ENCODE peak calls at places on chromosomes 11 and 22, in six cellular contexts. One of them, this sample, is unnamed.

GRCh38 chr11:130206141-130206540 is 46.6 kb downstream of the ST14 start:
- DNase-seq in NCI-H524: no peak
- DNase-seq in T-helper 1 cell: no peak
- DNase-seq in skeletal muscle cell: no peak
- DNase-seq in activated T-helper 9 cell treated with anti-CD3 and anti-CD28 coated beads, Interleukin-2, amount 50 U/mL, for 16 hours: no peak
- DNase-seq in NCI-H2107: no peak
- DNase-seq in this sample: no peak

GRCh38 chr11:26087095-26087935 is 244.6 kb upstream of the ANO3 start:
- DNase-seq in T-helper 1 cell: no peak
- DNase-seq in NCI-H524: no peak
- DNase-seq in NCI-H2107: no peak
- DNase-seq in skeletal muscle cell: no peak
- DNase-seq in activated T-helper 9 cell treated with anti-CD3 and anti-CD28 coated beads, Interleukin-2, amount 50 U/mL, for 16 hours: no peak
- DNase-seq in this sample: no peak

GRCh38 chr11:110337570-110338193 is 41.3 kb upstream of the RDX start:
- DNase-seq in skeletal muscle cell: no peak
- DNase-seq in NCI-H524: no peak
- DNase-seq in T-helper 1 cell: no peak
- DNase-seq in NCI-H2107: no peak
- DNase-seq in activated T-helper 9 cell treated with anti-CD3 and anti-CD28 coated beads, Interleukin-2, amount 50 U/mL, for 16 hours: peak
- DNase-seq in this sample: no peak

GRCh38 chr22:20567993-20568417 is 60.6 kb downstream of the MED15 start:
- DNase-seq in activated T-helper 9 cell treated with anti-CD3 and anti-CD28 coated beads, Interleukin-2, amount 50 U/mL, for 16 hours: no peak
- DNase-seq in skeletal muscle cell: no peak
- DNase-seq in NCI-H524: no peak
- DNase-seq in NCI-H2107: no peak
- DNase-seq in T-helper 1 cell: no peak
- DNase-seq in this sample: no peak

GRCh38 chr22:23207786-23208325 is 27.5 kb downstream of the BCR start:
- DNase-seq in NCI-H2107: peak
- DNase-seq in skeletal muscle cell: no peak
- DNase-seq in NCI-H524: no peak
- DNase-seq in activated T-helper 9 cell treated with anti-CD3 and anti-CD28 coated beads, Interleukin-2, amount 50 U/mL, for 16 hours: no peak
- DNase-seq in T-helper 1 cell: no peak
- DNase-seq in this sample: no peak

GRCh38 chr11:113363406-113363805 is 24.2 kb upstream of the ANKK1 start:
- DNase-seq in T-helper 1 cell: no peak
- DNase-seq in NCI-H524: no peak
- DNase-seq in NCI-H2107: no peak
- DNase-seq in skeletal muscle cell: no peak
- DNase-seq in activated T-helper 9 cell treated with anti-CD3 and anti-CD28 coated beads, Interleukin-2, amount 50 U/mL, for 16 hours: no peak
- DNase-seq in this sample: no peak

GRCh38 chr22:46675938-46676337 is 55.8 kb downstream of the GRAMD4 start:
- DNase-seq in skeletal muscle cell: no peak
- DNase-seq in T-helper 1 cell: no peak
- DNase-seq in NCI-H524: no peak
- DNase-seq in NCI-H2107: no peak
- DNase-seq in activated T-helper 9 cell treated with anti-CD3 and anti-CD28 coated beads, Interleukin-2, amount 50 U/mL, for 16 hours: no peak
- DNase-seq in this sample: no peak

GRCh38 chr11:26717761-26718160 is 4.1 kb downstream of the SLC5A12 start:
- DNase-seq in skeletal muscle cell: no peak
- DNase-seq in T-helper 1 cell: no peak
- DNase-seq in NCI-H524: no peak
- DNase-seq in activated T-helper 9 cell treated with anti-CD3 and anti-CD28 coated beads, Interleukin-2, amount 50 U/mL, for 16 hours: no peak
- DNase-seq in NCI-H2107: no peak
- DNase-seq in this sample: no peak

GRCh38 chr11:57624864-57625263 is 24.8 kb downstream of the YPEL4 start:
- DNase-seq in skeletal muscle cell: no peak
- DNase-seq in NCI-H524: no peak
- DNase-seq in T-helper 1 cell: no peak
- DNase-seq in NCI-H2107: no peak
- DNase-seq in activated T-helper 9 cell treated with anti-CD3 and anti-CD28 coated beads, Interleukin-2, amount 50 U/mL, for 16 hours: no peak
- DNase-seq in this sample: no peak

GRCh38 chr11:116459233-116459632 is 313.6 kb downstream of the BUD13 start:
- DNase-seq in skeletal muscle cell: no peak
- DNase-seq in T-helper 1 cell: no peak
- DNase-seq in NCI-H2107: no peak
- DNase-seq in NCI-H524: peak
- DNase-seq in activated T-helper 9 cell treated with anti-CD3 and anti-CD28 coated beads, Interleukin-2, amount 50 U/mL, for 16 hours: no peak
- DNase-seq in this sample: no peak

GRCh38 chr11:6443269-6444003 is 2.6 kb upstream of the HPX start:
- DNase-seq in NCI-H2107: peak
- DNase-seq in skeletal muscle cell: peak
- DNase-seq in NCI-H524: peak
- DNase-seq in T-helper 1 cell: peak
- DNase-seq in activated T-helper 9 cell treated with anti-CD3 and anti-CD28 coated beads, Interleukin-2, amount 50 U/mL, for 16 hours: peak
- DNase-seq in this sample: peak

GRCh38 chr22:35638408-35638807 is 9.8 kb upstream of the APOL6 start:
- DNase-seq in T-helper 1 cell: no peak
- DNase-seq in activated T-helper 9 cell treated with anti-CD3 and anti-CD28 coated beads, Interleukin-2, amount 50 U/mL, for 16 hours: no peak
- DNase-seq in NCI-H2107: no peak
- DNase-seq in skeletal muscle cell: no peak
- DNase-seq in NCI-H524: no peak
- DNase-seq in this sample: no peak

GRCh38 chr11:31796523-31797226 is 14.4 kb downstream of the PAX6 start:
- DNase-seq in activated T-helper 9 cell treated with anti-CD3 and anti-CD28 coated beads, Interleukin-2, amount 50 U/mL, for 16 hours: no peak
- DNase-seq in NCI-H2107: no peak
- DNase-seq in NCI-H524: no peak
- DNase-seq in skeletal muscle cell: no peak
- DNase-seq in T-helper 1 cell: no peak
- DNase-seq in this sample: no peak

GRCh38 chr22:29208879-29209623 is 3.4 kb downstream of the EMID1 start:
- DNase-seq in NCI-H524: no peak
- DNase-seq in T-helper 1 cell: no peak
- DNase-seq in skeletal muscle cell: no peak
- DNase-seq in NCI-H2107: no peak
- DNase-seq in activated T-helper 9 cell treated with anti-CD3 and anti-CD28 coated beads, Interleukin-2, amount 50 U/mL, for 16 hours: no peak
- DNase-seq in this sample: no peak

GRCh38 chr11:1298695-1299492 is 10.5 kb downstream of the TOLLIP start:
- DNase-seq in T-helper 1 cell: no peak
- DNase-seq in NCI-H2107: peak
- DNase-seq in skeletal muscle cell: peak
- DNase-seq in activated T-helper 9 cell treated with anti-CD3 and anti-CD28 coated beads, Interleukin-2, amount 50 U/mL, for 16 hours: no peak
- DNase-seq in NCI-H524: no peak
- DNase-seq in this sample: no peak

GRCh38 chr22:45678961-45679912 is 7.6 kb downstream of the ATXN10 start:
- DNase-seq in NCI-H2107: no peak
- DNase-seq in T-helper 1 cell: no peak
- DNase-seq in NCI-H524: no peak
- DNase-seq in skeletal muscle cell: no peak
- DNase-seq in activated T-helper 9 cell treated with anti-CD3 and anti-CD28 coated beads, Interleukin-2, amount 50 U/mL, for 16 hours: no peak
- DNase-seq in this sample: no peak

GRCh38 chr11:18721576-18722292 is 4.3 kb downstream of the IGSF22 start:
- DNase-seq in T-helper 1 cell: no peak
- DNase-seq in NCI-H2107: no peak
- DNase-seq in skeletal muscle cell: no peak
- DNase-seq in activated T-helper 9 cell treated with anti-CD3 and anti-CD28 coated beads, Interleukin-2, amount 50 U/mL, for 16 hours: peak
- DNase-seq in NCI-H524: no peak
- DNase-seq in this sample: peak

GRCh38 chr22:39249081-39249704 is 4.4 kb upstream of the PDGFB start:
- DNase-seq in NCI-H2107: no peak
- DNase-seq in T-helper 1 cell: no peak
- DNase-seq in skeletal muscle cell: no peak
- DNase-seq in activated T-helper 9 cell treated with anti-CD3 and anti-CD28 coated beads, Interleukin-2, amount 50 U/mL, for 16 hours: no peak
- DNase-seq in NCI-H524: no peak
- DNase-seq in this sample: no peak

GRCh38 chr22:49871482-49871881 is 17.8 kb downstream of the ZBED4 start:
- DNase-seq in T-helper 1 cell: no peak
- DNase-seq in NCI-H2107: no peak
- DNase-seq in activated T-helper 9 cell treated with anti-CD3 and anti-CD28 coated beads, Interleukin-2, amount 50 U/mL, for 16 hours: no peak
- DNase-seq in skeletal muscle cell: no peak
- DNase-seq in NCI-H524: no peak
- DNase-seq in this sample: no peak

GRCh38 chr11:42315846-42316245 is 856.4 kb upstream of the LRRC4C start:
- DNase-seq in NCI-H524: no peak
- DNase-seq in activated T-helper 9 cell treated with anti-CD3 and anti-CD28 coated beads, Interleukin-2, amount 50 U/mL, for 16 hours: no peak
- DNase-seq in skeletal muscle cell: no peak
- DNase-seq in T-helper 1 cell: no peak
- DNase-seq in NCI-H2107: no peak
- DNase-seq in this sample: no peak

GRCh38 chr22:30196867-30197336 is 49.7 kb downstream of the LIF start:
- DNase-seq in NCI-H2107: no peak
- DNase-seq in activated T-helper 9 cell treated with anti-CD3 and anti-CD28 coated beads, Interleukin-2, amount 50 U/mL, for 16 hours: no peak
- DNase-seq in T-helper 1 cell: no peak
- DNase-seq in NCI-H524: no peak
- DNase-seq in skeletal muscle cell: no peak
- DNase-seq in this sample: no peak

GRCh38 chr22:45867906-45868555 is 108.9 kb downstream of the WNT7B start:
- DNase-seq in activated T-helper 9 cell treated with anti-CD3 and anti-CD28 coated beads, Interleukin-2, amount 50 U/mL, for 16 hours: no peak
- DNase-seq in NCI-H2107: no peak
- DNase-seq in skeletal muscle cell: no peak
- DNase-seq in T-helper 1 cell: no peak
- DNase-seq in NCI-H524: no peak
- DNase-seq in this sample: no peak

GRCh38 chr22:39433476-39434242 is 23.2 kb upstream of the MGAT3 start:
- DNase-seq in activated T-helper 9 cell treated with anti-CD3 and anti-CD28 coated beads, Interleukin-2, amount 50 U/mL, for 16 hours: no peak
- DNase-seq in T-helper 1 cell: no peak
- DNase-seq in NCI-H2107: no peak
- DNase-seq in NCI-H524: no peak
- DNase-seq in skeletal muscle cell: no peak
- DNase-seq in this sample: no peak

GRCh38 chr11:120208012-120208441 is 2.8 kb upstream of the OAF start:
- DNase-seq in NCI-H524: no peak
- DNase-seq in activated T-helper 9 cell treated with anti-CD3 and anti-CD28 coated beads, Interleukin-2, amount 50 U/mL, for 16 hours: no peak
- DNase-seq in NCI-H2107: no peak
- DNase-seq in T-helper 1 cell: no peak
- DNase-seq in skeletal muscle cell: no peak
- DNase-seq in this sample: no peak

GRCh38 chr11:58900479-58901420 is 38.5 kb upstream of the GLYATL1 start:
- DNase-seq in NCI-H2107: no peak
- DNase-seq in activated T-helper 9 cell treated with anti-CD3 and anti-CD28 coated beads, Interleukin-2, amount 50 U/mL, for 16 hours: no peak
- DNase-seq in NCI-H524: no peak
- DNase-seq in T-helper 1 cell: no peak
- DNase-seq in skeletal muscle cell: no peak
- DNase-seq in this sample: peak

GRCh38 chr22:50701428-50702154 is 29.0 kb downstream of the SHANK3 start:
- DNase-seq in NCI-H2107: no peak
- DNase-seq in NCI-H524: no peak
- DNase-seq in skeletal muscle cell: no peak
- DNase-seq in activated T-helper 9 cell treated with anti-CD3 and anti-CD28 coated beads, Interleukin-2, amount 50 U/mL, for 16 hours: no peak
- DNase-seq in T-helper 1 cell: no peak
- DNase-seq in this sample: no peak

GRCh38 chr11:69463181-69463891 is 18.1 kb upstream of the LINC01488 start:
- DNase-seq in activated T-helper 9 cell treated with anti-CD3 and anti-CD28 coated beads, Interleukin-2, amount 50 U/mL, for 16 hours: no peak
- DNase-seq in T-helper 1 cell: no peak
- DNase-seq in NCI-H2107: no peak
- DNase-seq in skeletal muscle cell: no peak
- DNase-seq in NCI-H524: peak
- DNase-seq in this sample: no peak

GRCh38 chr22:43114958-43115357 is 4.4 kb downstream of the BIK start:
- DNase-seq in skeletal muscle cell: no peak
- DNase-seq in activated T-helper 9 cell treated with anti-CD3 and anti-CD28 coated beads, Interleukin-2, amount 50 U/mL, for 16 hours: no peak
- DNase-seq in T-helper 1 cell: no peak
- DNase-seq in NCI-H524: no peak
- DNase-seq in NCI-H2107: no peak
- DNase-seq in this sample: no peak

GRCh38 chr11:129950319-129951034 is 52.2 kb downstream of the PRDM10 start:
- DNase-seq in skeletal muscle cell: peak
- DNase-seq in NCI-H2107: no peak
- DNase-seq in T-helper 1 cell: no peak
- DNase-seq in activated T-helper 9 cell treated with anti-CD3 and anti-CD28 coated beads, Interleukin-2, amount 50 U/mL, for 16 hours: no peak
- DNase-seq in NCI-H524: no peak
- DNase-seq in this sample: no peak

GRCh38 chr11:88320149-88320559 is 17.4 kb downstream of the CTSC start:
- DNase-seq in NCI-H524: no peak
- DNase-seq in activated T-helper 9 cell treated with anti-CD3 and anti-CD28 coated beads, Interleukin-2, amount 50 U/mL, for 16 hours: no peak
- DNase-seq in skeletal muscle cell: peak
- DNase-seq in T-helper 1 cell: no peak
- DNase-seq in NCI-H2107: no peak
- DNase-seq in this sample: no peak

GRCh38 chr11:120259241-120259640 is 19.3 kb downstream of the POU2F3 start:
- DNase-seq in T-helper 1 cell: no peak
- DNase-seq in skeletal muscle cell: no peak
- DNase-seq in activated T-helper 9 cell treated with anti-CD3 and anti-CD28 coated beads, Interleukin-2, amount 50 U/mL, for 16 hours: no peak
- DNase-seq in NCI-H524: no peak
- DNase-seq in NCI-H2107: no peak
- DNase-seq in this sample: no peak

GRCh38 chr22:27107824-27108223 is 450.4 kb downstream of the MIAT start:
- DNase-seq in NCI-H524: peak
- DNase-seq in NCI-H2107: no peak
- DNase-seq in skeletal muscle cell: peak
- DNase-seq in activated T-helper 9 cell treated with anti-CD3 and anti-CD28 coated beads, Interleukin-2, amount 50 U/mL, for 16 hours: no peak
- DNase-seq in T-helper 1 cell: no peak
- DNase-seq in this sample: no peak

GRCh38 chr11:19766810-19767209 is 54.2 kb downstream of the NAV2 start:
- DNase-seq in activated T-helper 9 cell treated with anti-CD3 and anti-CD28 coated beads, Interleukin-2, amount 50 U/mL, for 16 hours: no peak
- DNase-seq in NCI-H524: no peak
- DNase-seq in skeletal muscle cell: no peak
- DNase-seq in NCI-H2107: no peak
- DNase-seq in T-helper 1 cell: no peak
- DNase-seq in this sample: no peak

GRCh38 chr11:130897262-130898182 is 18.8 kb downstream of the SNX19 start:
- DNase-seq in activated T-helper 9 cell treated with anti-CD3 and anti-CD28 coated beads, Interleukin-2, amount 50 U/mL, for 16 hours: no peak
- DNase-seq in NCI-H524: no peak
- DNase-seq in NCI-H2107: no peak
- DNase-seq in skeletal muscle cell: peak
- DNase-seq in T-helper 1 cell: no peak
- DNase-seq in this sample: no peak

GRCh38 chr11:133718238-133718637 is 127.1 kb downstream of the SPATA19 start:
- DNase-seq in skeletal muscle cell: no peak
- DNase-seq in NCI-H2107: no peak
- DNase-seq in NCI-H524: no peak
- DNase-seq in activated T-helper 9 cell treated with anti-CD3 and anti-CD28 coated beads, Interleukin-2, amount 50 U/mL, for 16 hours: no peak
- DNase-seq in T-helper 1 cell: no peak
- DNase-seq in this sample: no peak

GRCh38 chr11:43923327-43924111 is 18.9 kb upstream of the C11orf96 start:
- DNase-seq in NCI-H524: no peak
- DNase-seq in skeletal muscle cell: peak
- DNase-seq in NCI-H2107: no peak
- DNase-seq in activated T-helper 9 cell treated with anti-CD3 and anti-CD28 coated beads, Interleukin-2, amount 50 U/mL, for 16 hours: no peak
- DNase-seq in T-helper 1 cell: no peak
- DNase-seq in this sample: no peak